ENCODE peak calls at places on chromosomes 11 and 22, in ten cellular contexts. A is ovary, Z is tibial nerve, J is K562, H is transverse colon, S is A549, U is GM12878, D is suprapubic skin, O is H1, X is HepG2. Y is an unnamed sample.

GRCh38 chr22:37545703-37546435 is 14.4 kb upstream of the CDC42EP1 start:
- DNase-seq in A (peak; percentile 99), Z (peak; percentile 84), J (no peak), H (peak; percentile 92), S (peak; percentile 79), U (no peak), D (peak; percentile 95), O (peak; percentile 77), X (peak; percentile 91), Y (peak; percentile 95)

GRCh38 chr11:20712912-20713311 is 43.5 kb downstream of the NELL1 start:
- DNase-seq in A (no peak), Z (no peak), J (no peak), H (no peak), S (no peak), U (no peak), D (no peak), O (no peak), X (no peak), Y (no peak)

GRCh38 chr22:49660794-49661781 is 166.6 kb downstream of the BRD1 start:
- DNase-seq in A (no peak), Z (no peak), J (no peak), H (peak; percentile 1), S (no peak), U (no peak), D (peak; percentile 72), O (no peak), X (no peak), Y (no peak)

GRCh38 chr22:36052505-36052941 is 23.9 kb upstream of the RBFOX2 start:
- DNase-seq in A (no peak), Z (no peak), J (peak; percentile 84), H (no peak), S (peak; percentile 13), U (no peak), D (no peak), O (no peak), X (no peak), Y (peak; percentile 33)

GRCh38 chr11:119373917-119374631 is 7.4 kb downstream of the USP2 start:
- DNase-seq in A (no peak), Z (peak; percentile 83), J (peak; percentile 77), H (peak; percentile 84), S (peak; percentile 52), U (no peak), D (no peak), O (no peak), X (peak; percentile 74), Y (peak; percentile 83)

GRCh38 chr11:57641426-57641825 is 8.3 kb downstream of the YPEL4 start:
- DNase-seq in A (no peak), Z (no peak), J (peak; percentile 63), H (no peak), S (peak; percentile 78), U (no peak), D (no peak), O (no peak), X (peak; percentile 47), Y (no peak)

GRCh38 chr11:46696212-46696558 is 4.2 kb downstream of the ARHGAP1 start:
- DNase-seq in A (no peak), Z (no peak), J (no peak), H (no peak), S (no peak), U (no peak), D (no peak), O (no peak), X (no peak), Y (no peak)

GRCh38 chr11:28132541-28132940 is 24.4 kb downstream of the METTL15 start:
- DNase-seq in A (no peak), Z (no peak), J (no peak), H (no peak), S (no peak), U (no peak), D (no peak), O (no peak), X (no peak), Y (no peak)

GRCh38 chr11:85595285-85595884 is 31.8 kb downstream of the DLG2 start:
- DNase-seq in A (no peak), Z (no peak), J (peak; percentile 62), H (no peak), S (peak; percentile 41), U (peak; percentile 3), D (no peak), O (no peak), X (peak; percentile 38), Y (no peak)

GRCh38 chr11:8287297-8288070 is 23.8 kb upstream of the LMO1 start:
- DNase-seq in A (no peak), Z (no peak), J (no peak), H (no peak), S (no peak), U (no peak), D (no peak), O (no peak), X (no peak), Y (no peak)

GRCh38 chr11:75319035-75319877 is 32.2 kb downstream of the ARRB1 start:
- DNase-seq in A (no peak), Z (no peak), J (no peak), H (peak; percentile 67), S (no peak), U (no peak), D (no peak), O (no peak), X (no peak), Y (peak; percentile 80)
- TF ChIP-seq EP300 in A (no peak), Z (no peak), J (no peak), H (no peak), S (no peak), U (no peak), D (no peak), O (no peak), X (no peak), Y (no peak)

DNA sequence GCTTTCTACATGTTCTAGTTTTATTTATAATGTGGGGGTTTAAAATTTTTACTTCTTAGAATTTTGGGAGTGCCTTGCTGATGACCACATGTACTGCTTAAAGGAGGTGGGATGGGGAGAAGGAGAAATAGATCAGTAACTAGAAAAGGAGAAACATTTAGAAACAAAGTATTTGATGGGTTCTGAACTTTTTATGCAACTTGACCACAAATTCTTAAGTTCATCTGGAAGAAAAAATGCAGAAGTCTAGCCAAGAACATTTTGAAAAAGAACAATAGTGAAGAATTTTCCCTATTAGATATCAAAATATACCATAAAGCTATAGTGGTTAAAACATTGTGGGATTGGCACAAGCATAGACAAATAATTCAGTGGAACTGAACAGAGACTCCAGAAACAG is 73.3 kb upstream of the AMPD3 start:
- DNase-seq in A (no peak), Z (no peak), J (no peak), H (no peak), S (no peak), U (no peak), D (no peak), O (no peak), X (no peak), Y (no peak)
- TF ChIP-seq EP300 in A (no peak), Z (no peak), J (no peak), H (no peak), S (no peak), U (no peak), D (no peak), O (no peak), X (no peak), Y (no peak)

GRCh38 chr11:117509543-117509942 is 181.9 kb downstream of the CEP164 start:
- DNase-seq in A (no peak), Z (no peak), J (no peak), H (no peak), S (no peak), U (no peak), D (no peak), O (no peak), X (no peak), Y (no peak)
- TF ChIP-seq EP300 in A (no peak), Z (no peak), J (no peak), H (no peak), S (no peak), U (no peak), D (no peak), O (no peak), X (no peak), Y (no peak)

DNA sequence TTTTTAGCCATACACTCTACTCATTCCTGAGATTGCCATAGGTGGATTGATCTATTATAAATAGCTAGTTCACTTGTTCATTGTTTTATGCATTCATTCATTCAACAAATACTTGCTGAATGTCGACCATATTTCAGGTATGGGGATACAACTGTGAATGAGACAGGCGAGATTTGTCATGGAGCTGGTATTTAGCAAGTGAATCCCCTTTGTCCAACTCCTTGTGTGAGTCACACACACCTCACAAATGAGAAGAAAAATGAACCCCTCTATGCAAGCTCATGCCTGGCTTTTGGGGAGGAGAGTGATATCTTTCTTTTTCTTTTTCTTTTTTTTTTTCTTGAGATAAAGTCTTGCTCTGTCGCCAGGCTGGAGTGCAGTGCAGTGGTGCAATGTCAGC is 1.8 kb upstream of the AMPD3 start:
- DNase-seq in A (no peak), Z (no peak), J (no peak), H (no peak), S (no peak), U (no peak), D (no peak), O (no peak), X (no peak), Y (no peak)
- TF ChIP-seq EP300 in A (no peak), Z (no peak), J (no peak), H (no peak), S (no peak), U (no peak), D (no peak), O (no peak), X (no peak), Y (no peak)

DNA sequence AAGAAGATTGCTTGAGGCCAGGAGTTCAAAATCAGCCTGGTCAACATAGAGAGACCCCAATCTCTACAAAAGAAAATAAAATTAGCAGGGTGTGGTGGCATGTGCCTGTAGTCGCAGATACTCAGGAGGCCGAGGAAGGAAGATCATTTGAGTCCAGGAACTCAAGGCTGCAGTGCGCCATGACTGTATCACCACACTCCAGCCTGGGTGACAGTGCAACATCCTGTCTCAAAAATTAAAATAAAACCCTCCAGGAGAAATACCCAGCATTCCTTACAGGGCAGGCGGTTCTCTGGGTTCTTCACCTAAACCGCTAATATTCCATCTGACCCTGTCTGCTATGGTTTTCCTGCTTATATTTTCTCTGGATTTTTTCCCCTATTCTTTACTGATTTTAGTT is 13.5 kb downstream of the TCF20 start:
- DNase-seq in A (no peak), Z (no peak), J (no peak), H (no peak), S (no peak), U (no peak), D (no peak), O (no peak), X (no peak), Y (no peak)
- TF ChIP-seq EP300 in A (no peak), Z (no peak), J (no peak), H (no peak), S (no peak), U (no peak), D (no peak), O (no peak), X (no peak), Y (no peak)

DNA sequence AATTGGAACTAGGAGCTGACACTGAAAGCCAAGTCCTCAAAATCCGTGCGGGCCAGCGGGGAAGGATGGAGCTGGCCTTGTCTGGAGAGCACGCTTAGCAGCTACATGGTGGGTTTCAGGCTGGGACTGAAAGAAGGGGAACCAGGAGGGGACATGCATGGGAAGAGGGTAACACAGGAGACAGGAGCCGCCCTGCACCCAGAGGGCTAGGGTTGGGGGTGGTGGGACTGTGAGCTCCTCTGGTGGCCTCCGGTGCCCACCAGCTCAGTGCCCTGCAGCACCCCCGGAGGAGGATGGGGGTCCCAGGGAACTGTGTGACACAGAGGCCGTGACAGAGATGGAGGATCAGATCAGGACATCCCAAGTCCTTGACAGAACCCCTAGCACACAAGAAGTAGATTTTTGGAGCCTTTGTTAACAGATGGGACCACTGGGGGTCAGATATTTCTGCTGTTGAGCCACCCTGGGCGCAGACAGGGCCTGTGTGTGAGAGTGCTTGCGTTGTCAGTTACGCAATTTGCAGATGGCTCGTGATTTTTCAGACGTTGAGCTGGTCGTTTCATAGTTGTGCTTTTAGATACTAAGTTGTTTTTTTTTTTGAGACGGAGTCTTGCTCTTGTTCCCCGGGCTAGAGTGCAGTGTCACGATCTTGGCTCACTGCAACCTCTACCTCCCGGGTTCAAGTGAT is 21.3 kb upstream of the GRAMD4 start:
- DNase-seq in A (no peak), Z (peak; percentile 74), J (peak; percentile 30), H (no peak), S (no peak), U (no peak), D (no peak), O (no peak), X (no peak), Y (no peak)
- TF ChIP-seq EP300 in A (no peak), Z (peak; percentile 64), J (no peak), H (no peak), S (no peak), U (no peak), D (no peak), O (no peak), X (no peak), Y (no peak)